ENCODE peak calls at places on chromosomes 5 and 9, in nine cellular contexts. One of them, this sample, is unnamed.

GRCh38 chr5:143258559-143259253 is 144.8 kb downstream of the NR3C1 start:
- DNase-seq in GM12865: no peak
- DNase-seq in RWPE1: peak; percentile 57
- DNase-seq in iPS DF 19.7: no peak
- DNase-seq in left ventricle myocardium inferior: no peak
- DNase-seq in psoas muscle: no peak
- DNase-seq in D341Med: no peak
- DNase-seq in stimulated activated CD4-positive, alpha-beta T cell treated with anti-CD3 and anti-CD28 coated beads, Interleukin-4, amount 100 ng/mL, for 48 hours: no peak
- DNase-seq in CD8-positive, alpha-beta memory T cell: no peak
- DNase-seq in this sample: no peak

GRCh38 chr5:106759581-106759980 is 911.2 kb downstream of the EFNA5 start:
- DNase-seq in left ventricle myocardium inferior: no peak
- DNase-seq in stimulated activated CD4-positive, alpha-beta T cell treated with anti-CD3 and anti-CD28 coated beads, Interleukin-4, amount 100 ng/mL, for 48 hours: no peak
- DNase-seq in RWPE1: no peak
- DNase-seq in D341Med: no peak
- DNase-seq in psoas muscle: no peak
- DNase-seq in GM12865: peak; percentile 27
- DNase-seq in CD8-positive, alpha-beta memory T cell: no peak
- DNase-seq in iPS DF 19.7: no peak
- DNase-seq in this sample: no peak

GRCh38 chr5:158079097-158079496 is 220.2 kb upstream of the CLINT1 start:
- DNase-seq in psoas muscle: no peak
- DNase-seq in GM12865: no peak
- DNase-seq in D341Med: no peak
- DNase-seq in left ventricle myocardium inferior: no peak
- DNase-seq in iPS DF 19.7: no peak
- DNase-seq in RWPE1: no peak
- DNase-seq in stimulated activated CD4-positive, alpha-beta T cell treated with anti-CD3 and anti-CD28 coated beads, Interleukin-4, amount 100 ng/mL, for 48 hours: no peak
- DNase-seq in CD8-positive, alpha-beta memory T cell: no peak
- DNase-seq in this sample: no peak

GRCh38 chr5:143341807-143342570 is 61.5 kb downstream of the NR3C1 start:
- DNase-seq in D341Med: no peak
- DNase-seq in stimulated activated CD4-positive, alpha-beta T cell treated with anti-CD3 and anti-CD28 coated beads, Interleukin-4, amount 100 ng/mL, for 48 hours: no peak
- DNase-seq in psoas muscle: no peak
- DNase-seq in RWPE1: peak; percentile 61
- DNase-seq in iPS DF 19.7: no peak
- DNase-seq in left ventricle myocardium inferior: no peak
- DNase-seq in GM12865: no peak
- DNase-seq in CD8-positive, alpha-beta memory T cell: no peak
- DNase-seq in this sample: no peak

GRCh38 chr9:84379740-84380139 is 39.2 kb upstream of the SLC28A3 start:
- DNase-seq in RWPE1: no peak
- DNase-seq in GM12865: no peak
- DNase-seq in CD8-positive, alpha-beta memory T cell: no peak
- DNase-seq in left ventricle myocardium inferior: no peak
- DNase-seq in stimulated activated CD4-positive, alpha-beta T cell treated with anti-CD3 and anti-CD28 coated beads, Interleukin-4, amount 100 ng/mL, for 48 hours: no peak
- DNase-seq in psoas muscle: no peak
- DNase-seq in D341Med: no peak
- DNase-seq in iPS DF 19.7: no peak
- DNase-seq in this sample: no peak

GRCh38 chr5:73960023-73960422 is 334.0 kb downstream of the ARHGEF28 start:
- DNase-seq in psoas muscle: no peak
- DNase-seq in RWPE1: no peak
- DNase-seq in left ventricle myocardium inferior: no peak
- DNase-seq in stimulated activated CD4-positive, alpha-beta T cell treated with anti-CD3 and anti-CD28 coated beads, Interleukin-4, amount 100 ng/mL, for 48 hours: no peak
- DNase-seq in D341Med: no peak
- DNase-seq in CD8-positive, alpha-beta memory T cell: no peak
- DNase-seq in GM12865: peak; percentile 56
- DNase-seq in iPS DF 19.7: no peak
- DNase-seq in this sample: no peak

GRCh38 chr5:3394046-3394597 is 201.5 kb upstream of the IRX1 start:
- DNase-seq in psoas muscle: no peak
- DNase-seq in RWPE1: no peak
- DNase-seq in GM12865: no peak
- DNase-seq in stimulated activated CD4-positive, alpha-beta T cell treated with anti-CD3 and anti-CD28 coated beads, Interleukin-4, amount 100 ng/mL, for 48 hours: no peak
- DNase-seq in left ventricle myocardium inferior: no peak
- DNase-seq in CD8-positive, alpha-beta memory T cell: no peak
- DNase-seq in D341Med: no peak
- DNase-seq in iPS DF 19.7: no peak
- DNase-seq in this sample: no peak

GRCh38 chr9:98989036-98990000 is 45.6 kb downstream of the COL15A1 start:
- DNase-seq in RWPE1: peak; percentile 51
- DNase-seq in left ventricle myocardium inferior: peak; percentile 79
- DNase-seq in GM12865: peak; percentile 28
- DNase-seq in psoas muscle: peak; percentile 83
- DNase-seq in iPS DF 19.7: no peak
- DNase-seq in stimulated activated CD4-positive, alpha-beta T cell treated with anti-CD3 and anti-CD28 coated beads, Interleukin-4, amount 100 ng/mL, for 48 hours: no peak
- DNase-seq in CD8-positive, alpha-beta memory T cell: no peak
- DNase-seq in D341Med: no peak
- DNase-seq in this sample: peak; percentile 99

GRCh38 chr9:4228606-4229005 is 71.3 kb downstream of the GLIS3 start:
- DNase-seq in psoas muscle: no peak
- DNase-seq in iPS DF 19.7: no peak
- DNase-seq in D341Med: no peak
- DNase-seq in left ventricle myocardium inferior: no peak
- DNase-seq in CD8-positive, alpha-beta memory T cell: no peak
- DNase-seq in GM12865: peak; percentile 26
- DNase-seq in RWPE1: no peak
- DNase-seq in stimulated activated CD4-positive, alpha-beta T cell treated with anti-CD3 and anti-CD28 coated beads, Interleukin-4, amount 100 ng/mL, for 48 hours: no peak
- DNase-seq in this sample: no peak

GRCh38 chr5:80752427-80752826 is 97.6 kb upstream of the DHFR start:
- DNase-seq in iPS DF 19.7: no peak
- DNase-seq in CD8-positive, alpha-beta memory T cell: no peak
- DNase-seq in psoas muscle: no peak
- DNase-seq in stimulated activated CD4-positive, alpha-beta T cell treated with anti-CD3 and anti-CD28 coated beads, Interleukin-4, amount 100 ng/mL, for 48 hours: no peak
- DNase-seq in RWPE1: no peak
- DNase-seq in GM12865: no peak
- DNase-seq in D341Med: no peak
- DNase-seq in left ventricle myocardium inferior: no peak
- DNase-seq in this sample: no peak

GRCh38 chr9:36011379-36011778 is 25.3 kb upstream of the RECK start:
- DNase-seq in GM12865: no peak
- DNase-seq in iPS DF 19.7: no peak
- DNase-seq in D341Med: no peak
- DNase-seq in left ventricle myocardium inferior: no peak
- DNase-seq in RWPE1: no peak
- DNase-seq in CD8-positive, alpha-beta memory T cell: no peak
- DNase-seq in stimulated activated CD4-positive, alpha-beta T cell treated with anti-CD3 and anti-CD28 coated beads, Interleukin-4, amount 100 ng/mL, for 48 hours: no peak
- DNase-seq in psoas muscle: no peak
- DNase-seq in this sample: no peak

GRCh38 chr9:22238809-22239684 is 207.6 kb upstream of the DMRTA1 start:
- DNase-seq in left ventricle myocardium inferior: no peak
- DNase-seq in stimulated activated CD4-positive, alpha-beta T cell treated with anti-CD3 and anti-CD28 coated beads, Interleukin-4, amount 100 ng/mL, for 48 hours: no peak
- DNase-seq in GM12865: peak; percentile 37
- DNase-seq in iPS DF 19.7: no peak
- DNase-seq in RWPE1: peak; percentile 33
- DNase-seq in CD8-positive, alpha-beta memory T cell: no peak
- DNase-seq in D341Med: no peak
- DNase-seq in psoas muscle: no peak
- DNase-seq in this sample: peak; percentile 12

GRCh38 chr5:82351754-82352145 is 73.6 kb upstream of the RPS23 start:
- DNase-seq in psoas muscle: no peak
- DNase-seq in left ventricle myocardium inferior: no peak
- DNase-seq in RWPE1: peak; percentile 69
- DNase-seq in CD8-positive, alpha-beta memory T cell: no peak
- DNase-seq in iPS DF 19.7: no peak
- DNase-seq in D341Med: peak; percentile 58
- DNase-seq in stimulated activated CD4-positive, alpha-beta T cell treated with anti-CD3 and anti-CD28 coated beads, Interleukin-4, amount 100 ng/mL, for 48 hours: no peak
- DNase-seq in GM12865: peak; percentile 61
- DNase-seq in this sample: no peak

GRCh38 chr9:122219856-122220672 is 8.7 kb downstream of the LHX6 start:
- DNase-seq in stimulated activated CD4-positive, alpha-beta T cell treated with anti-CD3 and anti-CD28 coated beads, Interleukin-4, amount 100 ng/mL, for 48 hours: no peak
- DNase-seq in RWPE1: no peak
- DNase-seq in CD8-positive, alpha-beta memory T cell: no peak
- DNase-seq in GM12865: no peak
- DNase-seq in psoas muscle: no peak
- DNase-seq in D341Med: peak; percentile 60
- DNase-seq in left ventricle myocardium inferior: no peak
- DNase-seq in iPS DF 19.7: no peak
- DNase-seq in this sample: no peak

GRCh38 chr9:89639367-89639795 is 34.6 kb downstream of the GADD45G start:
- DNase-seq in CD8-positive, alpha-beta memory T cell: no peak
- DNase-seq in D341Med: no peak
- DNase-seq in iPS DF 19.7: no peak
- DNase-seq in stimulated activated CD4-positive, alpha-beta T cell treated with anti-CD3 and anti-CD28 coated beads, Interleukin-4, amount 100 ng/mL, for 48 hours: no peak
- DNase-seq in left ventricle myocardium inferior: peak; percentile 85
- DNase-seq in GM12865: no peak
- DNase-seq in psoas muscle: peak; percentile 84
- DNase-seq in RWPE1: no peak
- DNase-seq in this sample: no peak

GRCh38 chr9:90988318-90988717 is 186.7 kb downstream of the SYK start:
- DNase-seq in psoas muscle: no peak
- DNase-seq in stimulated activated CD4-positive, alpha-beta T cell treated with anti-CD3 and anti-CD28 coated beads, Interleukin-4, amount 100 ng/mL, for 48 hours: no peak
- DNase-seq in GM12865: no peak
- DNase-seq in left ventricle myocardium inferior: no peak
- DNase-seq in RWPE1: no peak
- DNase-seq in iPS DF 19.7: no peak
- DNase-seq in CD8-positive, alpha-beta memory T cell: no peak
- DNase-seq in D341Med: no peak
- DNase-seq in this sample: no peak

GRCh38 chr5:98624145-98624880 is 149.2 kb upstream of the RGMB start:
- DNase-seq in psoas muscle: no peak
- DNase-seq in left ventricle myocardium inferior: no peak
- DNase-seq in stimulated activated CD4-positive, alpha-beta T cell treated with anti-CD3 and anti-CD28 coated beads, Interleukin-4, amount 100 ng/mL, for 48 hours: no peak
- DNase-seq in CD8-positive, alpha-beta memory T cell: no peak
- DNase-seq in RWPE1: no peak
- DNase-seq in GM12865: no peak
- DNase-seq in iPS DF 19.7: no peak
- DNase-seq in D341Med: no peak
- DNase-seq in this sample: no peak

GRCh38 chr5:173592050-173592669 is 24.3 kb downstream of the BOD1 start:
- DNase-seq in psoas muscle: no peak
- DNase-seq in stimulated activated CD4-positive, alpha-beta T cell treated with anti-CD3 and anti-CD28 coated beads, Interleukin-4, amount 100 ng/mL, for 48 hours: no peak
- DNase-seq in iPS DF 19.7: no peak
- DNase-seq in CD8-positive, alpha-beta memory T cell: no peak
- DNase-seq in RWPE1: no peak
- DNase-seq in D341Med: no peak
- DNase-seq in GM12865: peak; percentile 43
- DNase-seq in left ventricle myocardium inferior: no peak
- DNase-seq in this sample: no peak

GRCh38 chr5:38615042-38615441 is 58.6 kb upstream of the LIFR start:
- DNase-seq in left ventricle myocardium inferior: no peak
- DNase-seq in CD8-positive, alpha-beta memory T cell: no peak
- DNase-seq in psoas muscle: no peak
- DNase-seq in stimulated activated CD4-positive, alpha-beta T cell treated with anti-CD3 and anti-CD28 coated beads, Interleukin-4, amount 100 ng/mL, for 48 hours: no peak
- DNase-seq in iPS DF 19.7: no peak
- DNase-seq in D341Med: no peak
- DNase-seq in RWPE1: no peak
- DNase-seq in GM12865: no peak
- DNase-seq in this sample: no peak

GRCh38 chr9:22975921-22976320 is 529.3 kb downstream of the DMRTA1 start:
- DNase-seq in left ventricle myocardium inferior: no peak
- DNase-seq in RWPE1: no peak
- DNase-seq in GM12865: no peak
- DNase-seq in CD8-positive, alpha-beta memory T cell: no peak
- DNase-seq in psoas muscle: no peak
- DNase-seq in D341Med: no peak
- DNase-seq in stimulated activated CD4-positive, alpha-beta T cell treated with anti-CD3 and anti-CD28 coated beads, Interleukin-4, amount 100 ng/mL, for 48 hours: no peak
- DNase-seq in iPS DF 19.7: no peak
- DNase-seq in this sample: no peak

GRCh38 chr5:75640395-75640794 is 29.1 kb downstream of the ANKDD1B start:
- DNase-seq in stimulated activated CD4-positive, alpha-beta T cell treated with anti-CD3 and anti-CD28 coated beads, Interleukin-4, amount 100 ng/mL, for 48 hours: no peak
- DNase-seq in D341Med: no peak
- DNase-seq in iPS DF 19.7: no peak
- DNase-seq in left ventricle myocardium inferior: no peak
- DNase-seq in RWPE1: peak; percentile 69
- DNase-seq in CD8-positive, alpha-beta memory T cell: no peak
- DNase-seq in psoas muscle: no peak
- DNase-seq in GM12865: no peak
- DNase-seq in this sample: no peak

GRCh38 chr5:101390317-101390908 is 487.3 kb upstream of the ST8SIA4 start:
- DNase-seq in D341Med: peak; percentile 34
- DNase-seq in GM12865: peak; percentile 54
- DNase-seq in left ventricle myocardium inferior: no peak
- DNase-seq in CD8-positive, alpha-beta memory T cell: no peak
- DNase-seq in stimulated activated CD4-positive, alpha-beta T cell treated with anti-CD3 and anti-CD28 coated beads, Interleukin-4, amount 100 ng/mL, for 48 hours: no peak
- DNase-seq in RWPE1: peak; percentile 16
- DNase-seq in iPS DF 19.7: peak; percentile 33
- DNase-seq in psoas muscle: no peak
- DNase-seq in this sample: peak; percentile 1

GRCh38 chr5:192970-193831 is 1.9 kb downstream of the LRRC14B start:
- DNase-seq in psoas muscle: no peak
- DNase-seq in left ventricle myocardium inferior: no peak
- DNase-seq in GM12865: no peak
- DNase-seq in iPS DF 19.7: no peak
- DNase-seq in RWPE1: no peak
- DNase-seq in stimulated activated CD4-positive, alpha-beta T cell treated with anti-CD3 and anti-CD28 coated beads, Interleukin-4, amount 100 ng/mL, for 48 hours: no peak
- DNase-seq in D341Med: no peak
- DNase-seq in CD8-positive, alpha-beta memory T cell: no peak
- DNase-seq in this sample: no peak

GRCh38 chr5:19920761-19921160 is 67.2 kb downstream of the CDH18 start:
- DNase-seq in GM12865: no peak
- DNase-seq in RWPE1: no peak
- DNase-seq in psoas muscle: no peak
- DNase-seq in D341Med: no peak
- DNase-seq in left ventricle myocardium inferior: no peak
- DNase-seq in CD8-positive, alpha-beta memory T cell: no peak
- DNase-seq in stimulated activated CD4-positive, alpha-beta T cell treated with anti-CD3 and anti-CD28 coated beads, Interleukin-4, amount 100 ng/mL, for 48 hours: no peak
- DNase-seq in iPS DF 19.7: no peak
- DNase-seq in this sample: no peak

GRCh38 chr5:90709323-90710148 is 150.9 kb downstream of the ADGRV1 start:
- DNase-seq in RWPE1: peak; percentile 63
- DNase-seq in CD8-positive, alpha-beta memory T cell: no peak
- DNase-seq in iPS DF 19.7: peak; percentile 3
- DNase-seq in stimulated activated CD4-positive, alpha-beta T cell treated with anti-CD3 and anti-CD28 coated beads, Interleukin-4, amount 100 ng/mL, for 48 hours: no peak
- DNase-seq in psoas muscle: no peak
- DNase-seq in D341Med: peak; percentile 61
- DNase-seq in left ventricle myocardium inferior: no peak
- DNase-seq in GM12865: peak; percentile 53
- DNase-seq in this sample: no peak

GRCh38 chr5:59519338-59519737 is 374.2 kb downstream of the PDE4D start:
- DNase-seq in psoas muscle: no peak
- DNase-seq in RWPE1: no peak
- DNase-seq in GM12865: no peak
- DNase-seq in stimulated activated CD4-positive, alpha-beta T cell treated with anti-CD3 and anti-CD28 coated beads, Interleukin-4, amount 100 ng/mL, for 48 hours: no peak
- DNase-seq in iPS DF 19.7: no peak
- DNase-seq in left ventricle myocardium inferior: no peak
- DNase-seq in CD8-positive, alpha-beta memory T cell: no peak
- DNase-seq in D341Med: no peak
- DNase-seq in this sample: no peak

GRCh38 chr5:15483348-15484090 is 16.5 kb upstream of the FBXL7 start:
- DNase-seq in iPS DF 19.7: no peak
- DNase-seq in stimulated activated CD4-positive, alpha-beta T cell treated with anti-CD3 and anti-CD28 coated beads, Interleukin-4, amount 100 ng/mL, for 48 hours: no peak
- DNase-seq in psoas muscle: no peak
- DNase-seq in D341Med: no peak
- DNase-seq in CD8-positive, alpha-beta memory T cell: no peak
- DNase-seq in left ventricle myocardium inferior: no peak
- DNase-seq in RWPE1: no peak
- DNase-seq in GM12865: no peak
- DNase-seq in this sample: no peak

GRCh38 chr9:112755675-112756074 is 5.1 kb downstream of the SNX30 start:
- DNase-seq in RWPE1: no peak
- DNase-seq in GM12865: no peak
- DNase-seq in stimulated activated CD4-positive, alpha-beta T cell treated with anti-CD3 and anti-CD28 coated beads, Interleukin-4, amount 100 ng/mL, for 48 hours: no peak
- DNase-seq in psoas muscle: no peak
- DNase-seq in CD8-positive, alpha-beta memory T cell: no peak
- DNase-seq in left ventricle myocardium inferior: no peak
- DNase-seq in D341Med: no peak
- DNase-seq in iPS DF 19.7: no peak
- DNase-seq in this sample: no peak

GRCh38 chr5:112417931-112418358 is 1.1 kb downstream of the EPB41L4A start:
- DNase-seq in D341Med: no peak
- DNase-seq in RWPE1: peak; percentile 30
- DNase-seq in GM12865: peak; percentile 78
- DNase-seq in stimulated activated CD4-positive, alpha-beta T cell treated with anti-CD3 and anti-CD28 coated beads, Interleukin-4, amount 100 ng/mL, for 48 hours: peak; percentile 44
- DNase-seq in psoas muscle: peak; percentile 46
- DNase-seq in iPS DF 19.7: no peak
- DNase-seq in CD8-positive, alpha-beta memory T cell: no peak
- DNase-seq in left ventricle myocardium inferior: peak; percentile 71
- DNase-seq in this sample: no peak

GRCh38 chr5:172453206-172453985 is 929 bp downstream of the SH3PXD2B start:
- DNase-seq in iPS DF 19.7: no peak
- DNase-seq in left ventricle myocardium inferior: no peak
- DNase-seq in stimulated activated CD4-positive, alpha-beta T cell treated with anti-CD3 and anti-CD28 coated beads, Interleukin-4, amount 100 ng/mL, for 48 hours: no peak
- DNase-seq in RWPE1: peak; percentile 68
- DNase-seq in CD8-positive, alpha-beta memory T cell: no peak
- DNase-seq in GM12865: no peak
- DNase-seq in D341Med: no peak
- DNase-seq in psoas muscle: no peak
- DNase-seq in this sample: no peak

GRCh38 chr5:108687599-108688220 is 60.0 kb upstream of the FER start:
- DNase-seq in GM12865: no peak
- DNase-seq in iPS DF 19.7: no peak
- DNase-seq in psoas muscle: no peak
- DNase-seq in CD8-positive, alpha-beta memory T cell: no peak
- DNase-seq in stimulated activated CD4-positive, alpha-beta T cell treated with anti-CD3 and anti-CD28 coated beads, Interleukin-4, amount 100 ng/mL, for 48 hours: no peak
- DNase-seq in left ventricle myocardium inferior: no peak
- DNase-seq in D341Med: no peak
- DNase-seq in RWPE1: no peak
- DNase-seq in this sample: no peak